ENCODE peak calls at places on chromosomes 13 and 19, in ten cellular contexts. N, X, R, U, I, M, W, C, E and L are unnamed samples.

GRCh38 chr13:39603424-39603947 is 493 bp upstream of the LHFPL6 start:
- DNase-seq in N (peak; percentile 68), X (no peak), R (peak; percentile 28), U (no peak), I (no peak), M (no peak), W (no peak), C (no peak), E (no peak), L (no peak)

GRCh38 chr19:51367565-51368365 is 1.0 kb downstream of the CLDND2 start:
- DNase-seq in N (peak; percentile 99), X (peak; percentile 92), R (peak; percentile 98), U (peak; percentile 93), I (peak; percentile 98), M (peak; percentile 100), W (peak; percentile 99), C (peak; percentile 100), E (peak; percentile 99), L (peak; percentile 99)

GRCh38 chr19:7318176-7318575 is 24.0 kb upstream of the INSR start:
- DNase-seq in N (no peak), X (no peak), R (no peak), U (no peak), I (no peak), M (no peak), W (no peak), C (no peak), E (no peak), L (no peak)

GRCh38 chr13:95115525-95115924 is 185.7 kb downstream of the ABCC4 start:
- DNase-seq in N (no peak), X (no peak), R (peak; percentile 85), U (no peak), I (no peak), M (no peak), W (peak; percentile 41), C (no peak), E (no peak), L (no peak)

GRCh38 chr19:45293682-45294081 is 29.0 kb downstream of the CKM start:
- DNase-seq in N (no peak), X (no peak), R (no peak), U (no peak), I (no peak), M (no peak), W (no peak), C (no peak), E (no peak), L (no peak)

GRCh38 chr19:16373539-16373938 is 48.9 kb downstream of the KLF2 start:
- DNase-seq in N (peak; percentile 80), X (no peak), R (peak; percentile 85), U (no peak), I (no peak), M (no peak), W (no peak), C (no peak), E (no peak), L (no peak)

GRCh38 chr19:6076675-6077463 is 33.4 kb downstream of the RFX2 start:
- DNase-seq in N (peak; percentile 90), X (peak; percentile 56), R (peak; percentile 96), U (peak; percentile 94), I (no peak), M (peak; percentile 83), W (no peak), C (no peak), E (no peak), L (no peak)

GRCh38 chr13:112637017-112637801 is 49.3 kb upstream of the TUBGCP3 start:
- DNase-seq in N (no peak), X (no peak), R (no peak), U (no peak), I (no peak), M (no peak), W (no peak), C (peak; percentile 67), E (no peak), L (no peak)

GRCh38 chr19:54481326-54481930 is 8.3 kb upstream of the CDC42EP5 start:
- DNase-seq in N (peak; percentile 38), X (peak; percentile 42), R (peak; percentile 42), U (no peak), I (no peak), M (no peak), W (no peak), C (peak; percentile 69), E (peak; percentile 72), L (no peak)

GRCh38 chr19:38173324-38174041 is 50.5 kb downstream of the DPF1 start:
- DNase-seq in N (no peak), X (no peak), R (peak; percentile 31), U (peak; percentile 18), I (no peak), M (no peak), W (peak; percentile 72), C (peak; percentile 94), E (no peak), L (no peak)

GRCh38 chr19:49069026-49069425 is 3.5 kb downstream of the KCNA7 start:
- DNase-seq in N (no peak), X (no peak), R (no peak), U (no peak), I (no peak), M (no peak), W (no peak), C (no peak), E (no peak), L (no peak)

GRCh38 chr13:53112522-53112921 is 83.9 kb downstream of the OLFM4 start:
- DNase-seq in N (no peak), X (no peak), R (no peak), U (no peak), I (no peak), M (no peak), W (no peak), C (no peak), E (no peak), L (no peak)

GRCh38 chr13:83295684-83296083 is 586.6 kb downstream of the SLITRK1 start:
- DNase-seq in N (no peak), X (no peak), R (no peak), U (no peak), I (no peak), M (no peak), W (no peak), C (no peak), E (no peak), L (no peak)

GRCh38 chr13:30615851-30616311 is 1.8 kb upstream of the USPL1 start:
- DNase-seq in N (peak; percentile 32), X (peak; percentile 19), R (peak; percentile 47), U (peak; percentile 10), I (no peak), M (no peak), W (no peak), C (no peak), E (no peak), L (no peak)

GRCh38 chr19:55647732-55648656 is at the start of gene CCDC106:
- DNase-seq in N (peak; percentile 72), X (no peak), R (peak; percentile 79), U (no peak), I (no peak), M (no peak), W (no peak), C (peak; percentile 89), E (peak; percentile 81), L (no peak)

GRCh38 chr19:5863030-5863665 is 7.2 kb downstream of the FUT5 start:
- DNase-seq in N (no peak), X (no peak), R (no peak), U (no peak), I (no peak), M (no peak), W (no peak), C (no peak), E (no peak), L (no peak)